ENCODE peak calls at places on chromosomes 11 and 22, in ten cellular contexts. E is KG1; F is iPS DF 19.7; P is WTC11; S is T-helper 9 cell; D is right cardiac atrium; I is iris pigment epithelial cell; W is H54; K is activated CD4-positive, alpha-beta T cell treated with anti-CD3 and anti-CD28 coated beads, Interleukin-2, amount 50 U/mL, for 1 hour; M is GM13977. G is an unnamed sample.

GRCh38 chr11:67002297-67002913 is 20.5 kb upstream of the SYT12 start:
- DNase-seq in E (no peak), F (peak), P (peak), S (no peak), D (no peak), I (no peak), W (no peak), K (no peak), M (no peak), G (no peak)

GRCh38 chr22:31346733-31347250 is 646 bp upstream of the PATZ1 start:
- DNase-seq in E (peak), F (no peak), P (no peak), S (peak), D (peak), I (peak), W (no peak), K (peak), M (no peak), G (peak)

GRCh38 chr11:31607914-31608313 is 98.3 kb downstream of the ELP4 start:
- DNase-seq in E (no peak), F (no peak), P (no peak), S (no peak), D (no peak), I (no peak), W (no peak), K (no peak), M (no peak), G (no peak)

GRCh38 chr11:119666463-119667131 is 62.4 kb downstream of the NECTIN1 start:
- DNase-seq in E (peak), F (peak), P (peak), S (peak), D (peak), I (peak), W (peak), K (peak), M (peak), G (peak)

GRCh38 chr22:23520875-23521441 is 59.1 kb downstream of the IGLL1 start:
- DNase-seq in E (no peak), F (no peak), P (no peak), S (no peak), D (peak), I (peak), W (no peak), K (no peak), M (no peak), G (peak)

GRCh38 chr11:42249956-42250355 is 790.5 kb upstream of the LRRC4C start:
- DNase-seq in E (no peak), F (no peak), P (no peak), S (no peak), D (no peak), I (no peak), W (no peak), K (no peak), M (no peak), G (no peak)

GRCh38 chr22:23632178-23632577 is at the start of gene DRICH1:
- DNase-seq in E (no peak), F (no peak), P (no peak), S (no peak), D (no peak), I (no peak), W (no peak), K (no peak), M (no peak), G (no peak)

GRCh38 chr11:74642912-74643311 is 50.5 kb downstream of the POLD3 start:
- DNase-seq in E (no peak), F (no peak), P (no peak), S (no peak), D (no peak), I (no peak), W (no peak), K (no peak), M (no peak), G (no peak)

GRCh38 chr11:100316990-100317389 is 370.1 kb upstream of the ARHGAP42 start:
- DNase-seq in E (no peak), F (no peak), P (no peak), S (no peak), D (no peak), I (no peak), W (no peak), K (no peak), M (no peak), G (no peak)

GRCh38 chr11:64306876-64307622 is 1.7 kb downstream of the ESRRA start:
- DNase-seq in E (no peak), F (no peak), P (no peak), S (no peak), D (no peak), I (no peak), W (no peak), K (no peak), M (no peak), G (no peak)

GRCh38 chr22:25067851-25068421 is 115.4 kb downstream of the KIAA1671 start:
- DNase-seq in E (no peak), F (no peak), P (no peak), S (peak), D (peak), I (no peak), W (no peak), K (peak), M (no peak), G (no peak)

GRCh38 chr11:114291381-114291780 is 4.8 kb upstream of the NNMT start:
- DNase-seq in E (no peak), F (no peak), P (no peak), S (no peak), D (no peak), I (peak), W (no peak), K (no peak), M (no peak), G (no peak)

GRCh38 chr11:19573666-19574065 is 139.0 kb upstream of the NAV2 start:
- DNase-seq in E (no peak), F (no peak), P (no peak), S (no peak), D (peak), I (no peak), W (no peak), K (no peak), M (no peak), G (peak)

G was measured in left ventricle myocardium inferior.